ENCODE peak calls at places on chromosomes 4 and X, in seven cellular contexts. V is body of pancreas; D is CD4-positive, CD25-positive, alpha-beta regulatory T cell; B is CD4-positive, alpha-beta memory T cell; K is tibial nerve; X is IMR-90; Y is GM23248. E is an unnamed sample. For H3K4me1, the result is how much of the 10 kb centered on the place peaks cover.

GRCh38 chr4:150007512-150007911 is 70.7 kb upstream of the DCLK2 start:
- DNase-seq in V (no peak), D (no peak), B (no peak), K (no peak), X (peak), Y (peak), E (no peak)

GRCh38 chr4:40933272-40934053 is 183.7 kb downstream of the NSUN7 start:
- DNase-seq in V (no peak), D (no peak), B (no peak), K (no peak), X (peak), Y (no peak), E (no peak)

GRCh38 chrX:138917781-138918180 is 206.3 kb upstream of the FGF13 start:
- DNase-seq in V (no peak), D (no peak), B (no peak), K (no peak), X (peak), Y (peak), E (no peak)

GRCh38 chrX:8273451-8273894 is 102.4 kb upstream of the VCX2 start:
- DNase-seq in V (no peak), D (no peak), B (no peak), K (no peak), X (no peak), Y (no peak), E (no peak)

GRCh38 chrX:9337056-9337455 is 127.8 kb upstream of the TBL1X start:
- DNase-seq in V (no peak), D (no peak), B (no peak), K (peak), X (peak), Y (peak), E (no peak)

GRCh38 chr4:173834151-173834550 is 304.1 kb upstream of the HAND2 start:
- DNase-seq in V (no peak), D (no peak), B (no peak), K (no peak), X (peak), Y (peak), E (peak)

GRCh38 chrX:643911-644303 is 13.3 kb downstream of the SHOX start:
- DNase-seq in V (peak), D (no peak), B (no peak), K (no peak), X (no peak), Y (no peak), E (no peak)

GRCh38 chr4:112284662-112285411 is 867 bp downstream of the TIFA start:
- DNase-seq in V (peak), D (peak), B (peak), K (no peak), X (peak), Y (peak), E (peak)

GRCh38 chrX:66731398-66731797 is 92.5 kb upstream of the EDA2R start:
- DNase-seq in V (no peak), D (peak), B (peak), K (no peak), X (peak), Y (peak), E (peak)

GRCh38 chr4:112410364-112410763 is 105.6 kb downstream of the NEUROG2 start:
- DNase-seq in V (no peak), D (no peak), B (no peak), K (no peak), X (no peak), Y (no peak), E (no peak)

GRCh38 chr4:72326692-72327632 is 242.1 kb downstream of the ADAMTS3 start:
- DNase-seq in V (no peak), D (peak), B (no peak), K (no peak), X (peak), Y (peak), E (no peak)

GRCh38 chr4:104064650-104065577 is 345.1 kb upstream of the TACR3 start:
- DNase-seq in V (peak), D (peak), B (no peak), K (peak), X (no peak), Y (peak), E (peak)

GRCh38 chr4:122152699-122153328 is 683 bp downstream of the BLTP1 start:
- DNase-seq in V (peak), D (peak), B (no peak), K (peak), X (peak), Y (peak), E (peak)

GRCh38 chrX:108348525-108348924 is 89.7 kb downstream of the COL4A6 start:
- DNase-seq in V (no peak), D (no peak), B (no peak), K (no peak), X (no peak), Y (no peak), E (no peak)

GRCh38 chr4:581181-581580 is 5.1 kb upstream of the TMEM271 start:
- DNase-seq in V (no peak), D (no peak), B (no peak), K (no peak), X (no peak), Y (no peak), E (no peak)

GRCh38 chr4:581753-582361 is 5.8 kb upstream of the TMEM271 start:
- DNase-seq in V (no peak), D (no peak), B (no peak), K (no peak), X (no peak), Y (no peak), E (no peak)

GRCh38 chr4:579543-580175 is 3.6 kb upstream of the TMEM271 start:
- DNase-seq in V (no peak), D (no peak), B (no peak), K (no peak), X (no peak), Y (no peak), E (no peak)

GRCh38 chr4:587671-588350 is 11.7 kb upstream of the TMEM271 start:
- DNase-seq in V (no peak), D (no peak), B (no peak), K (no peak), X (no peak), Y (no peak), E (no peak)

DNA sequence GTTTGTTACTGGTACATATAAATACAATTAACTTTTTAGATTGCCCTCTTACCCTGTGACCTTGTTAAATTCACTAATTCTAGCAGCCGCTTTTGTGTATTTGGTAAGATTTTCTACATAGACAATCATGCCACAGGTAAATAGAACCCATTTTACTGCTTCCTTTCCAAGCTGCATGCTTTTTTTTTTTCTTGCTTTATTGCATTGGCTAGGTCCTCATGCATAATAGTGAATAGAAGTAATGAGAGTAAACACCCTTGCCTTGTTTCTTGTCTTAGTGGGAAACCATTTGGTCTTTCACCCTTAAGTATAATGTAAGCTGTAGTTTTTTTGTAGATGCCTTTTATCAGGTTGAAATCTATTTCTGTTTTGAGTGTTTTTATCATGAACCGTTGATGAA is 7.7 kb upstream of the TMEM271 start:
- DNase-seq in V (no peak), D (no peak), B (no peak), K (no peak), X (no peak), Y (no peak), E (no peak)
- H3K4me1 ChIP-seq in V (under half), D (under half), B (under half), K (under half), X (under half), Y (under half), E (under half)

DNA sequence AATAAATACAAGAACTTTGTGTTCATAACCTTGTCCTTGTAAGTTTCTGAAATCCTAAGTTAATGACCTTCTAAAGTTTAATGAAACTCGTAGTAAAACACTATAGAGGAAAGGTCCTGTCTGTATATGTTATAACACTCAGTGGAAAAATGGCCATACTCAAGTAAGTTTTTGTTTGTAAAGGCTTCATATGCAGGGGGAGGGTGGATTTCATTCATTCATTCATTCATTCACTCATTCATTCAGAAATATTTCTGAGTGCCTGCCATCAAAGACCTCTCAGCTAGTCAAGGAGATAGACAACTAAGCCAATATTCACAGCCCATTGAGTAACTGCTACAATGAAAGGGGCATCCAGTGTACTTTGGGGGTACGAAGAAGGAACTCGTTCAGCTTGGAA is 6.9 kb upstream of the TMEM156 start:
- DNase-seq in V (no peak), D (no peak), B (no peak), K (no peak), X (no peak), Y (no peak), E (no peak)
- H3K4me1 ChIP-seq in V (under half), D (under half), B (under half), K (under half), X (under half), Y (under half), E (under half)

DNA sequence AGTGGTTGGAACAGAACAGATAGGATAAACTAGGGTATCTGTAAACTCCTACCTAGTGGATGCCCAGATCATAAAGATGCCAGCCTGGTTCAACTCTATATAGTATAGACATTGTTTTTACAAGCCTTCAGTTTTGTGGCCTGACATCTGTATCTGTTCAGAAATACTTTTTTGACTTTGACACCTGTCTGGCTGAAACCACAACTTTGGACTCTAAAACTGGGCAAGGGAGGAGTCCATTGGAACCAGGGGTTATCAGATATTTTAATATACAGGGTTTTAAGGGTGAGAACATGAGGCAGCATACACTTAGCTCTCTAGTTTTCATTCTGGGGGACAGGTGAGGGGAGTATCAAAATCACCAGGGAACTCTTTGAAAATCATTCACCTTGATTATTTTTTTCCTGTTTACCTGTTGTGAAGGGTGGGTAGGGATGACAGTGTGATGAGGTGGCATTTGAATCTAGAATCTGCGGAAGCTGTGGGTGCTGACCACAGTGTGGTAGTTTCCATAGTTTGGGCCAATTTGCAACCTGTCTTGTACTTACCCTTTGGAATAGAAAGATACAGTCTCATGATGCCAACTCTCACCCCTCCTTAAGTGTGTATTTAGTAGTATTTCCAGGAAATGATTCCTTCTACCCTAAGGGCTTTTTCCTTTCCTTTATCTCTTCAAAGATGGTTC is 20.6 kb downstream of the GAB1 start:
- DNase-seq in V (no peak), D (no peak), B (no peak), K (no peak), X (no peak), Y (no peak), E (no peak)
- H3K4me1 ChIP-seq in V (half or more), D (under half), B (under half), K (half or more), X (under half), Y (under half), E (under half)

GRCh38 chr4:8274772-8275241 is 5.3 kb downstream of the HTRA3 start:
- DNase-seq in V (peak), D (no peak), B (no peak), K (peak), X (peak), Y (peak), E (no peak)

GRCh38 chr4:8272472-8273428 is 3.2 kb downstream of the HTRA3 start:
- DNase-seq in V (no peak), D (no peak), B (no peak), K (no peak), X (peak), Y (no peak), E (no peak)

GRCh38 chr4:8273450-8273849 is 3.9 kb downstream of the HTRA3 start:
- DNase-seq in V (no peak), D (no peak), B (no peak), K (no peak), X (no peak), Y (no peak), E (no peak)

GRCh38 chr4:8275511-8275910 is 6.0 kb downstream of the HTRA3 start:
- DNase-seq in V (no peak), D (no peak), B (no peak), K (no peak), X (no peak), Y (no peak), E (no peak)

GRCh38 chr4:8274066-8274652 is 4.6 kb downstream of the HTRA3 start:
- DNase-seq in V (no peak), D (no peak), B (no peak), K (no peak), X (no peak), Y (no peak), E (no peak)
- H3K4me1 ChIP-seq in V (under half), D (under half), B (under half), K (under half), X (under half), Y (under half), E (under half)

GRCh38 chr4:168866635-168867034 is 143.4 kb downstream of the CBR4 start:
- DNase-seq in V (no peak), D (no peak), B (no peak), K (no peak), X (no peak), Y (no peak), E (no peak)

GRCh38 chr4:168867128-168867527 is 142.9 kb downstream of the CBR4 start:
- DNase-seq in V (no peak), D (no peak), B (no peak), K (no peak), X (no peak), Y (peak), E (no peak)

GRCh38 chr4:168865854-168866253 is 144.2 kb downstream of the CBR4 start:
- DNase-seq in V (no peak), D (no peak), B (no peak), K (no peak), X (no peak), Y (no peak), E (no peak)

GRCh38 chr4:168864831-168865541 is 145.1 kb downstream of the CBR4 start:
- DNase-seq in V (no peak), D (no peak), B (no peak), K (no peak), X (peak), Y (peak), E (no peak)

GRCh38 chr4:168863719-168864632 is 146.1 kb downstream of the CBR4 start:
- DNase-seq in V (no peak), D (no peak), B (no peak), K (no peak), X (no peak), Y (peak), E (no peak)
- H3K4me1 ChIP-seq in V (under half), D (under half), B (under half), K (under half), X (under half), Y (half or more), E (under half)

DNA sequence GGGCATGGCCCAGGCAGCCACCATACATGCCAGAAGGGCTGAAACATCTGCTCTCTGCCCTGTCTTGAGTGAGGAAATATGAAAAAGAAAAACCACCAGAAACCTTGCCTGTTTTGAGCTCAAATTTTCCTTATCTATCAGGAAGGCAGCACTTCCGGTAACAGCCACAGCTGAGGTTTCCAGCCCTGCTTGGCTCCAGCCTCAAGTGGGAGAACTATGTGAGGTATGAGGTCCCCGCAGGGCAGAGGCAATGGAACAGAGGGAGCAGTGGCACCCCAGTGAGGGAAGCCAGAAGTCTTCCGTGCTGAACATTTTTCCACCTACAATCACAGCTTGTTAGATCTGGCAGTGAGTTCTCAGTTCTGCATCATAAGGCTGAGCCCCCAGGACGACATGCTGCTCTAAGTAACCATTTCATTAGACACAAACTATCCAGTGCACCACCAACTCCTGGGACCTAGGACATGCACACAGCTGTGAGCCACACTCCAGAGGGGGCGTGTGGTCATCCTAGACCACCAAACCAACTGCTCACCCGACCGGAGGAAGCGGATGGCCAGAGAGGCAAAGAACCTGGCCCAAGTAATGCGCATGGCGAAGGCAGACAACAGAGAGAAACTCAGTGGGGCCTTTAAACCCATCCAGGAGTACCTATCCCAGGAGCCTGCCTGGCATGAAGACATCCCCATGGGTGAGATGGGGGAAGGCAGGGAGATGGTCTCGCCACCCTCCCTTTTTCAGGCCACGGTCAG is 22.6 kb downstream of the WDR1 start:
- DNase-seq in V (no peak), D (no peak), B (no peak), K (no peak), X (peak), Y (peak), E (no peak)
- H3K4me1 ChIP-seq in V (under half), D (half or more), B (half or more), K (half or more), X (half or more), Y (half or more), E (under half)

GRCh38 chrX:76918033-76918432 is 490.5 kb downstream of the MAGEE1 start:
- DNase-seq in V (no peak), D (no peak), B (no peak), K (peak), X (no peak), Y (no peak), E (no peak)
- H3K4me1 ChIP-seq in V (under half), D (under half), B (under half), K (under half), X (under half), Y (under half), E (under half)

DNA sequence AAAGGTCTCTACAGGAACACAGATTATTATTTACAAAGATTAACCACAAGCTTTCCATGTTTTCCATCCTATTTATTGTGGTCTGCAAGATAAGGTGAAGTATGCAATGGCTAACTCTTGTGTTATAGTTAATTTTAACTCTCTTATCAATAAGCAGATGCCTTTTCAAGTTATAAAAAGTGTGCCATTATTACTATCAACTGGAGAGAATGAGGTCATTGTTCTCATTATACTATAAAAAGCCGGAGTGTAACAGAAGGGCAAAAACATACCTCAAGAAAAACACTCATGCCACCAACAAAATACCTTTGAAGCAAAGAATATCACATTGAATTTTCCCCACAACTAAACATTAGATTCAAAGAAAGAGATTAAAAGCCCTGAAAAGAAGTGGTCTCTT is 52.0 kb upstream of the SORBS2 start:
- DNase-seq in V (no peak), D (no peak), B (no peak), K (no peak), X (no peak), Y (no peak), E (no peak)
- H3K4me1 ChIP-seq in V (under half), D (under half), B (under half), K (under half), X (under half), Y (under half), E (under half)

DNA sequence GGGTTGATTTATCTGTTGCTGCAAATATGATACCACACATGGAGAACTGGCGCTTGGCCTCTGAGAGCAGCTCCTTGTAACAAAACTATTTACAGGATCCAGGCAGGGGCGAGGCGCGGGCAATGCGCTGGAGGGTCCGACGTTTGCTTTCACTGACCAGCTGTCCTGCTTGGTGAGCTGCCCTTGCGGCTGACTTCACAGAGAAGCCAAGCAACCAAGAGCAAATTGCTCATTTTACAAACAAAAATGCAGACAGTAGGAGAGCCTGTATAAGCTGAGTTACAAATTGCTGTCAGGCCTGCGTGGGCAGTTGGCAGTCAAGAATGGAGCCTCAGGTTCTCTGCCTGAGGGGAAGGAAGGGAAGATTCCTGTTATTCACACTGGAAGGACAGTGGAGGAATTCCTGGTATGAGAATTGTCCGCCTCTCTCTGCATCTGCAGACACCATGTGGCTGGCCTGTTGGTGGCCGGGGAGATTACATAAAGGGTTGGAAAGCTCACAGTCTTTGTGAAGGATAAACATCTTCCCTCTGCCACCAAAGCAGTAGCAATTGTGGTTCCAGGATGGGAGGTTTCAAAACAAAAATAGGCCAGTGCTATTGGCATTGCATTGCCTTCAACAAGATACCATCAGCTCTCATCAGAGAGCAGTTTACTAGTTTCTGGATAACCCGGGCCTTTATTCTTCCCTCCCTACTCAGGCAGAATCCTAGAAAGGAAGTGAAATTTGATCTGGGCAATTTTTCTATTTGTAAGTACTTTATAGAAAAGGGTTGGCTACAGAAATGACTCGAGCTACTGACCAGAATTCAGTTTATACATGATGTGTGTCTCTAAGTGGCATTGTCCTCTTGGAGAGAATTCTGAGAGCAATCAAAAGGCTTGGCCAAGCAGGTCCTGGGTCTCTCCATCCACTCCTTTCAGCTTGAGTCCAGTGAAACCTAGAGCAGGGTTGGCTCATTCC is 192.4 kb upstream of the LEF1 start:
- DNase-seq in V (no peak), D (no peak), B (no peak), K (no peak), X (peak), Y (peak), E (peak)
- H3K4me1 ChIP-seq in V (under half), D (under half), B (half or more), K (under half), X (under half), Y (under half), E (under half)

E was measured in K562.